ENCODE peak calls at places on chromosomes 11 and 22, in seven cellular contexts. One of them, this sample, is unnamed.

GRCh38 chr11:127564803-127565202 is 564.2 kb upstream of the KIRREL3 start:
- DNase-seq in D341Med: no peak
- DNase-seq in OCI-LY7: no peak
- DNase-seq in NCI-H1105 treated with DMSO at 0.1 percent for 48 hours: no peak
- DNase-seq in stimulated activated CD4-positive, alpha-beta T cell treated with anti-CD3 and anti-CD28 coated beads, Interleukin-4, amount 100 ng/mL, for 1 hour: no peak
- DNase-seq in ELR: peak
- DNase-seq in progenitor cell of endocrine pancreas: no peak
- DNase-seq in this sample: no peak

GRCh38 chr11:64564419-64564818 is 26.6 kb upstream of the SLC22A12 start:
- DNase-seq in D341Med: no peak
- DNase-seq in OCI-LY7: no peak
- DNase-seq in NCI-H1105 treated with DMSO at 0.1 percent for 48 hours: no peak
- DNase-seq in stimulated activated CD4-positive, alpha-beta T cell treated with anti-CD3 and anti-CD28 coated beads, Interleukin-4, amount 100 ng/mL, for 1 hour: no peak
- DNase-seq in ELR: no peak
- DNase-seq in progenitor cell of endocrine pancreas: no peak
- DNase-seq in this sample: no peak

GRCh38 chr11:108875134-108875533 is 210.3 kb downstream of the DDX10 start:
- DNase-seq in D341Med: no peak
- DNase-seq in OCI-LY7: no peak
- DNase-seq in NCI-H1105 treated with DMSO at 0.1 percent for 48 hours: no peak
- DNase-seq in stimulated activated CD4-positive, alpha-beta T cell treated with anti-CD3 and anti-CD28 coated beads, Interleukin-4, amount 100 ng/mL, for 1 hour: no peak
- DNase-seq in ELR: no peak
- DNase-seq in progenitor cell of endocrine pancreas: no peak
- DNase-seq in this sample: no peak

GRCh38 chr22:43515902-43516301 is 104.1 kb downstream of the MPPED1 start:
- DNase-seq in D341Med: peak
- DNase-seq in OCI-LY7: no peak
- DNase-seq in NCI-H1105 treated with DMSO at 0.1 percent for 48 hours: no peak
- DNase-seq in stimulated activated CD4-positive, alpha-beta T cell treated with anti-CD3 and anti-CD28 coated beads, Interleukin-4, amount 100 ng/mL, for 1 hour: no peak
- DNase-seq in ELR: no peak
- DNase-seq in progenitor cell of endocrine pancreas: no peak
- DNase-seq in this sample: no peak

GRCh38 chr11:119363874-119364590 is 17.5 kb downstream of the USP2 start:
- DNase-seq in D341Med: peak
- DNase-seq in OCI-LY7: peak
- DNase-seq in NCI-H1105 treated with DMSO at 0.1 percent for 48 hours: peak
- DNase-seq in stimulated activated CD4-positive, alpha-beta T cell treated with anti-CD3 and anti-CD28 coated beads, Interleukin-4, amount 100 ng/mL, for 1 hour: peak
- DNase-seq in ELR: no peak
- DNase-seq in progenitor cell of endocrine pancreas: no peak
- DNase-seq in this sample: peak

GRCh38 chr22:44623771-44624510 is 78.1 kb upstream of the PRR5 start:
- DNase-seq in D341Med: peak
- DNase-seq in OCI-LY7: peak
- DNase-seq in NCI-H1105 treated with DMSO at 0.1 percent for 48 hours: no peak
- DNase-seq in stimulated activated CD4-positive, alpha-beta T cell treated with anti-CD3 and anti-CD28 coated beads, Interleukin-4, amount 100 ng/mL, for 1 hour: no peak
- DNase-seq in ELR: peak
- DNase-seq in progenitor cell of endocrine pancreas: no peak
- DNase-seq in this sample: peak

GRCh38 chr11:10405858-10406592 is 49.0 kb upstream of the AMPD3 start:
- DNase-seq in D341Med: peak
- DNase-seq in OCI-LY7: peak
- DNase-seq in NCI-H1105 treated with DMSO at 0.1 percent for 48 hours: peak
- DNase-seq in stimulated activated CD4-positive, alpha-beta T cell treated with anti-CD3 and anti-CD28 coated beads, Interleukin-4, amount 100 ng/mL, for 1 hour: peak
- DNase-seq in ELR: peak
- DNase-seq in progenitor cell of endocrine pancreas: peak
- DNase-seq in this sample: peak

GRCh38 chr22:23240639-23241389 is 60.5 kb downstream of the BCR start:
- DNase-seq in D341Med: peak
- DNase-seq in OCI-LY7: peak
- DNase-seq in NCI-H1105 treated with DMSO at 0.1 percent for 48 hours: no peak
- DNase-seq in stimulated activated CD4-positive, alpha-beta T cell treated with anti-CD3 and anti-CD28 coated beads, Interleukin-4, amount 100 ng/mL, for 1 hour: peak
- DNase-seq in ELR: peak
- DNase-seq in progenitor cell of endocrine pancreas: no peak
- DNase-seq in this sample: no peak

GRCh38 chr11:45560153-45560934 is 105.1 kb downstream of the CHST1 start:
- DNase-seq in D341Med: peak
- DNase-seq in OCI-LY7: no peak
- DNase-seq in NCI-H1105 treated with DMSO at 0.1 percent for 48 hours: peak
- DNase-seq in stimulated activated CD4-positive, alpha-beta T cell treated with anti-CD3 and anti-CD28 coated beads, Interleukin-4, amount 100 ng/mL, for 1 hour: no peak
- DNase-seq in ELR: no peak
- DNase-seq in progenitor cell of endocrine pancreas: no peak
- DNase-seq in this sample: no peak